ENCODE peak calls at places on chromosomes 11 and 22, in six cellular contexts. I is PC-3, D is fibroblast of lung, Y is mammary epithelial cell, E is MM.1S, V is H1. X is an unnamed sample.

GRCh38 chr11:92226331-92227232 is 2.0 kb downstream of the FAT3 start:
- DNase-seq in I (no peak), D (peak; percentile 27), Y (peak; percentile 7), E (no peak), V (no peak), X (no peak)

GRCh38 chr11:99739464-99740089 is 718.8 kb downstream of the CNTN5 start:
- DNase-seq in I (peak; percentile 76), D (peak; percentile 15), Y (peak; percentile 1), E (peak; percentile 30), V (peak; percentile 7), X (no peak)

GRCh38 chr11:46389450-46390330 is 1.9 kb downstream of the CHRM4 start:
- DNase-seq in I (peak; percentile 75), D (peak; percentile 55), Y (peak; percentile 59), E (peak; percentile 53), V (no peak), X (peak; percentile 41)

GRCh38 chr11:124917115-124917637 is 1.9 kb upstream of the HEPN1 start:
- DNase-seq in I (no peak), D (peak; percentile 28), Y (no peak), E (no peak), V (no peak), X (peak; percentile 16)

GRCh38 chr11:59801981-59802638 is 8.5 kb downstream of the MRPL16 start:
- DNase-seq in I (peak; percentile 53), D (peak; percentile 43), Y (peak; percentile 24), E (no peak), V (no peak), X (no peak)

GRCh38 chr22:23325183-23325582 is 144.9 kb downstream of the BCR start:
- DNase-seq in I (no peak), D (no peak), Y (no peak), E (no peak), V (no peak), X (no peak)

GRCh38 chr11:131274233-131274632 is 96.2 kb upstream of the NTM start:
- DNase-seq in I (no peak), D (no peak), Y (no peak), E (no peak), V (no peak), X (no peak)

GRCh38 chr22:31692186-31692886 is 30.3 kb upstream of the PISD start:
- DNase-seq in I (peak; percentile 59), D (peak; percentile 55), Y (peak; percentile 69), E (no peak), V (no peak), X (no peak)

GRCh38 chr11:130146797-130147196 is 12.8 kb upstream of the ST14 start:
- DNase-seq in I (peak; percentile 45), D (no peak), Y (no peak), E (peak; percentile 43), V (no peak), X (no peak)

GRCh38 chr22:42636506-42636905 is 3.9 kb downstream of the ATP5MGL start:
- DNase-seq in I (no peak), D (no peak), Y (no peak), E (no peak), V (no peak), X (no peak)

GRCh38 chr11:119800619-119801018 is 71.6 kb upstream of the NECTIN1 start:
- DNase-seq in I (no peak), D (no peak), Y (no peak), E (no peak), V (no peak), X (no peak)

GRCh38 chr11:94112182-94112960 is 16.3 kb upstream of the PANX1 start:
- DNase-seq in I (no peak), D (no peak), Y (peak; percentile 76), E (no peak), V (no peak), X (no peak)

GRCh38 chr11:36508743-36509142 is 1.3 kb downstream of the TRAF6 start:
- DNase-seq in I (peak; percentile 15), D (no peak), Y (peak; percentile 14), E (no peak), V (no peak), X (no peak)

GRCh38 chr11:73322111-73322985 is 14.3 kb downstream of the ARHGEF17 start:
- DNase-seq in I (no peak), D (peak; percentile 64), Y (no peak), E (no peak), V (no peak), X (no peak)

GRCh38 chr22:28279888-28280287 is 360.8 kb upstream of the PITPNB start:
- DNase-seq in I (no peak), D (no peak), Y (no peak), E (no peak), V (no peak), X (no peak)

GRCh38 chr22:42743501-42743991 is 22.9 kb upstream of the A4GALT start:
- DNase-seq in I (no peak), D (no peak), Y (no peak), E (no peak), V (no peak), X (no peak)

GRCh38 chr22:47171441-47172221 is 409.2 kb downstream of the TBC1D22A start:
- DNase-seq in I (no peak), D (no peak), Y (no peak), E (no peak), V (no peak), X (no peak)

GRCh38 chr22:20964799-20965103 is 2.3 kb upstream of the AIFM3 start:
- DNase-seq in I (no peak), D (no peak), Y (no peak), E (no peak), V (no peak), X (no peak)

GRCh38 chr11:14625804-14626203 is 17.8 kb upstream of the PDE3B start:
- DNase-seq in I (no peak), D (no peak), Y (no peak), E (no peak), V (no peak), X (no peak)

GRCh38 chr22:37565830-37566229 is 5.5 kb downstream of the CDC42EP1 start:
- DNase-seq in I (no peak), D (no peak), Y (no peak), E (no peak), V (no peak), X (no peak)

GRCh38 chr22:37568448-37569008 is 8.2 kb downstream of the CDC42EP1 start:
- DNase-seq in I (no peak), D (no peak), Y (no peak), E (no peak), V (no peak), X (no peak)

GRCh38 chr22:37567991-37568390 is 7.7 kb downstream of the CDC42EP1 start:
- DNase-seq in I (no peak), D (no peak), Y (no peak), E (no peak), V (no peak), X (no peak)

GRCh38 chr22:37566329-37566837 is 6.1 kb downstream of the CDC42EP1 start:
- DNase-seq in I (no peak), D (no peak), Y (no peak), E (no peak), V (no peak), X (peak; percentile 29)

DNA sequence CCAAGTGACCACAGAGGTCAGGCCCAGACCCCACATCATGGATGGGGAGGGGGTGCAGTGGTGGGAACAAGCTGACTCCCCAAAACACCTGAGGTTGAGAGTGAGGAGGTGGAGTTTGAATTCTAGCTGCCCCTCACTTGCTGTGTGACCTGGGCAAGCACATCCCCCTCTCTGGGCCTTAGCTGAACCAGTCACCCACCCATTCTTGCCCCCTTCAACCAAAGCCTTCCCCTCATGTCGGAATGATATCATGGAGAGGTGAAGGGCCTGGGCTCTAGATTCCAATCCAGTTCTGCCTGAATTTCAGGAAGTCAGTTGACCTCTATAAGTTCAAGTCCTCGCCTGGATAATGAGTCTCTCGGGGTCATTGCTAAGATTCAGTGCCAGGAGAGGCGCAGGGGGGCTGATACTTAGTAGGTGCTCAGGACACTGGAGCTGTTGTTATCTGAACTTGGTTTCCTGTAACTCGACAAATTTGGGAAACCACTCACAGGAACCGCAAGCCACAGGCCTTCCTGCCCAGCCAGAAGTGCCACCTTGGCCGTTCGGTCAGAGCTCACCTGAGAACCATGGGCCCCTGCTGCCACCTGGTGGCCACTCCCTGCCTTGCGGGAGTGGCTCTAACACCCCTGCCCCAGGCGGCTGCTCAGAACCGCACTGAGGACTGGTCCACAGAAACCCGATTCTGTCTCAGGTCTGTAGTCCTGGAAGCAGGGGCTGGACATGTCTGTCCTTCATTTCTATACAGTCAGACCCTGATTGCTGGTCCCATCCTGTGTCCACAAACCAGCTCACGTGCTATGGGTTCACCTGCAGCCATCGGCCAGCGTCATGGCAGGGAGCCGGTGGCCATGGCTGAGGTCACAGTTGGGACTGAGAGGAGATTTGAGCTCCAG is 6.9 kb downstream of the CDC42EP1 start:
- DNase-seq in I (peak; percentile 93), D (peak; percentile 63), Y (peak; percentile 92), E (peak; percentile 96), V (no peak), X (peak; percentile 83)
- H3K9ac ChIP-seq in I (no peak overlapping the region), D (no peak overlapping the region), Y (peak overlapping the region; percentile 24), E (no peak overlapping the region), V (no peak overlapping the region), X (no peak overlapping the region)

GRCh38 chr22:46062232-46062615 is 85.3 kb upstream of the WNT7B start:
- DNase-seq in I (no peak), D (peak; percentile 6), Y (no peak), E (no peak), V (no peak), X (no peak)

GRCh38 chr22:46062971-46063631 is 86.1 kb upstream of the WNT7B start:
- DNase-seq in I (no peak), D (peak; percentile 5), Y (peak; percentile 47), E (no peak), V (no peak), X (no peak)

GRCh38 chr22:46061431-46062231 is 84.7 kb upstream of the WNT7B start:
- DNase-seq in I (no peak), D (no peak), Y (peak; percentile 32), E (no peak), V (no peak), X (no peak)

GRCh38 chr22:46060292-46061123 is 83.5 kb upstream of the WNT7B start:
- DNase-seq in I (peak; percentile 17), D (peak; percentile 27), Y (peak; percentile 35), E (no peak), V (no peak), X (no peak)

GRCh38 chr22:46061124-46061410 is 84.1 kb upstream of the WNT7B start:
- DNase-seq in I (no peak), D (no peak), Y (no peak), E (no peak), V (no peak), X (no peak)
- TF ChIP-seq EZH2 in I (no peak), D (no peak), Y (no peak), E (no peak), V (no peak), X (no peak)

GRCh38 chr11:65557280-65558001 is 718 bp downstream of the LTBP3 start:
- DNase-seq in I (no peak), D (no peak), Y (no peak), E (no peak), V (no peak), X (no peak)

GRCh38 chr11:65559951-65560537 is 1.9 kb upstream of the LTBP3 start:
- DNase-seq in I (peak; percentile 98), D (peak; percentile 62), Y (peak; percentile 92), E (no peak), V (no peak), X (no peak)

GRCh38 chr11:65558002-65558784 is at the start of gene LTBP3:
- DNase-seq in I (peak; percentile 72), D (peak; percentile 82), Y (peak; percentile 77), E (peak; percentile 42), V (no peak), X (peak; percentile 45)

GRCh38 chr11:65559535-65559934 is 1.4 kb upstream of the LTBP3 start:
- DNase-seq in I (no peak), D (no peak), Y (no peak), E (no peak), V (no peak), X (no peak)

GRCh38 chr11:65558785-65559509 is 788 bp upstream of the LTBP3 start:
- DNase-seq in I (no peak), D (peak; percentile 73), Y (no peak), E (no peak), V (no peak), X (no peak)
- H2AFZ ChIP-seq in I (peak overlapping the region; percentile 54), D (no peak overlapping the region), Y (peak overlapping the region; percentile 55), E (peak overlapping the region; percentile 78), V (peak overlapping the region; percentile 36), X (peak overlapping the region; percentile 24)

GRCh38 chr22:19644314-19645223 is 69.7 kb upstream of the SEPTIN5 start:
- DNase-seq in I (no peak), D (no peak), Y (no peak), E (no peak), V (no peak), X (no peak)
- H3K9ac ChIP-seq in I (no peak overlapping the region), D (no peak overlapping the region), Y (no peak overlapping the region), E (no peak overlapping the region), V (no peak overlapping the region), X (no peak overlapping the region)

X was measured in DND-41.